ENCODE peak calls at places on chromosome 9, in six cellular contexts. L is neuronal stem cell, Y is mesendoderm, Q is H9, U is trophoblast cell, E is mesenchymal stem cell. M is an unnamed sample.

GRCh38 chr9:83980395-83981125 is at the start of gene RMI1:
- DNase-seq in L (peak; percentile 99), Y (peak; percentile 99), Q (peak; percentile 97), U (peak; percentile 99), E (peak; percentile 98), M (peak; percentile 96)

GRCh38 chr9:89806371-89807100 is 201.7 kb downstream of the GADD45G start:
- DNase-seq in L (no peak), Y (no peak), Q (no peak), U (peak; percentile 56), E (peak; percentile 36), M (peak; percentile 20)

GRCh38 chr9:113056191-113057106 is at the start of gene ZFP37:
- DNase-seq in L (peak; percentile 79), Y (peak; percentile 95), Q (peak; percentile 93), U (peak; percentile 94), E (peak; percentile 90), M (peak; percentile 94)

GRCh38 chr9:108094676-108094993 is 605.1 kb upstream of the KLF4 start:
- DNase-seq in L (no peak), Y (no peak), Q (no peak), U (no peak), E (no peak), M (peak; percentile 17)

GRCh38 chr9:126228779-126229444 is 97.7 kb upstream of the MVB12B start:
- DNase-seq in L (peak; percentile 66), Y (peak; percentile 76), Q (peak; percentile 85), U (peak; percentile 82), E (peak; percentile 67), M (peak; percentile 57)

GRCh38 chr9:37449877-37450632 is 15.2 kb downstream of the ZBTB5 start:
- DNase-seq in L (peak; percentile 75), Y (peak; percentile 85), Q (no peak), U (no peak), E (no peak), M (no peak)

GRCh38 chr9:14347408-14348224 is 33.7 kb upstream of the NFIB start:
- DNase-seq in L (no peak), Y (peak; percentile 82), Q (peak; percentile 75), U (peak; percentile 23), E (peak; percentile 49), M (no peak)

GRCh38 chr9:87602933-87603643 is 105.4 kb downstream of the DAPK1 start:
- DNase-seq in L (no peak), Y (no peak), Q (no peak), U (no peak), E (no peak), M (no peak)

GRCh38 chr9:100473271-100474081 is 527 bp downstream of the TMEFF1 start:
- DNase-seq in L (peak; percentile 46), Y (peak; percentile 74), Q (peak; percentile 52), U (peak; percentile 46), E (peak; percentile 43), M (peak; percentile 29)

GRCh38 chr9:17503196-17503595 is 75.7 kb upstream of the SH3GL2 start:
- DNase-seq in L (no peak), Y (peak; percentile 15), Q (no peak), U (no peak), E (no peak), M (no peak)

GRCh38 chr9:79430599-79430998 is 141.2 kb upstream of the TLE4 start:
- DNase-seq in L (no peak), Y (no peak), Q (no peak), U (no peak), E (no peak), M (no peak)

GRCh38 chr9:125508261-125508660 is 198.7 kb downstream of the MAPKAP1 start:
- DNase-seq in L (no peak), Y (no peak), Q (no peak), U (no peak), E (no peak), M (no peak)

GRCh38 chr9:92740446-92740961 is 24.1 kb downstream of the BICD2 start:
- DNase-seq in L (no peak), Y (no peak), Q (no peak), U (no peak), E (no peak), M (no peak)

GRCh38 chr9:5111696-5112095 is 73.7 kb downstream of the INSL6 start:
- DNase-seq in L (no peak), Y (no peak), Q (no peak), U (no peak), E (no peak), M (no peak)

GRCh38 chr9:19577411-19577810 is 168.6 kb downstream of the ACER2 start:
- DNase-seq in L (no peak), Y (no peak), Q (no peak), U (no peak), E (no peak), M (no peak)

GRCh38 chr9:99012957-99013512 is 69.3 kb downstream of the COL15A1 start:
- DNase-seq in L (no peak), Y (peak; percentile 15), Q (no peak), U (peak; percentile 75), E (no peak), M (no peak)

GRCh38 chr9:79233542-79233941 is 338.2 kb upstream of the TLE4 start:
- DNase-seq in L (no peak), Y (peak; percentile 82), Q (peak; percentile 77), U (peak; percentile 75), E (peak; percentile 19), M (peak; percentile 27)

GRCh38 chr9:83477571-83477970 is 60.6 kb downstream of the FRMD3 start:
- DNase-seq in L (no peak), Y (no peak), Q (no peak), U (no peak), E (no peak), M (no peak)

GRCh38 chr9:96688745-96689464 is 33.8 kb upstream of the PRXL2C start:
- DNase-seq in L (no peak), Y (no peak), Q (no peak), U (peak; percentile 32), E (no peak), M (no peak)

GRCh38 chr9:104872959-104873850 is 54.8 kb downstream of the ABCA1 start:
- DNase-seq in L (no peak), Y (peak; percentile 73), Q (no peak), U (peak; percentile 51), E (peak; percentile 99), M (peak; percentile 97)

GRCh38 chr9:99345936-99346335 is 123.9 kb downstream of the SEC61B start:
- DNase-seq in L (no peak), Y (no peak), Q (no peak), U (no peak), E (no peak), M (peak; percentile 76)

GRCh38 chr9:21677834-21678233 is 124.6 kb upstream of the MTAP start:
- DNase-seq in L (no peak), Y (no peak), Q (no peak), U (peak; percentile 4), E (peak; percentile 53), M (peak; percentile 94)

GRCh38 chr9:89463986-89464901 is 33.7 kb downstream of the SEMA4D start:
- DNase-seq in L (no peak), Y (no peak), Q (no peak), U (no peak), E (no peak), M (no peak)

GRCh38 chr9:84583866-84584265 is 85.7 kb upstream of the NTRK2 start:
- DNase-seq in L (no peak), Y (no peak), Q (no peak), U (no peak), E (no peak), M (no peak)

GRCh38 chr9:34377402-34377741 is 674 bp upstream of the MYORG start:
- DNase-seq in L (no peak), Y (no peak), Q (no peak), U (no peak), E (peak; percentile 34), M (no peak)

GRCh38 chr9:113461285-113461684 is 2.2 kb upstream of the RGS3 start:
- DNase-seq in L (no peak), Y (no peak), Q (no peak), U (no peak), E (no peak), M (no peak)

GRCh38 chr9:90546200-90546599 is 96.4 kb downstream of the DIRAS2 start:
- DNase-seq in L (peak; percentile 88), Y (peak; percentile 93), Q (no peak), U (peak; percentile 99), E (peak; percentile 90), M (peak; percentile 94)

GRCh38 chr9:81814794-81815464 is 113.3 kb upstream of the SPATA31D4 start:
- DNase-seq in L (no peak), Y (peak; percentile 96), Q (no peak), U (no peak), E (peak; percentile 20), M (no peak)

GRCh38 chr9:1207681-1208080 is 157.5 kb downstream of the DMRT2 start:
- DNase-seq in L (no peak), Y (no peak), Q (no peak), U (no peak), E (no peak), M (peak; percentile 66)

GRCh38 chr9:2116073-2116472 is 100.9 kb downstream of the SMARCA2 start:
- DNase-seq in L (no peak), Y (peak; percentile 67), Q (peak; percentile 67), U (peak; percentile 31), E (peak; percentile 11), M (no peak)

DNA sequence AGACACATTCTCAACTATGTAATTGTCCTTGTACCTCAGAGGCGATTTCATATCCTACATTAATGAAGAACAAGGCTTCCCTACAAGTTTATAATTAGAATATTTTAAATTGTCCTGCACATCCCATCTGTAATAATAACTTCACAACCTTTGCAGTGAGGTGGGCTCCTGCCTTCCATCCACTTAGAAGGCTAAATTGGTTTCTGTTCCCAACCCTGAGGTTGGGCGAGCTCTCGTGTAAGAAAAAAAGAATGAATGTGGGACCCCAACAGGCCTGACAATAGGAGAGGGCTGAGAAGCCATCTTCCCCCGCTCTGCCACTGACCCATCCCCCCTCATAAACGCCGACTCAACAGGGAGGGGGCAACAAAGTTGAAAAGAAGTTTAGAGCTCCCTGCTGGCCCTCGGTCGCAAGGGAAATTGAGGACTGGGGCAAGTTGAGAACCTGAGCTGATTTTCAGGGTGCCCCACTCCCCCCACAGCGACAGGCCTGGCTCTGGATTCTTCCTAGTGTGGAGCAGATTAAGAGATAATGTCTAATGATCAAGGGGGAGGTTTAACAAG is 9.4 kb downstream of the BARHL1 start:
- DNase-seq in L (no peak), Y (peak; percentile 44), Q (no peak), U (no peak), E (no peak), M (no peak)
- H3K18ac ChIP-seq in L (no peak overlapping the region), Y (no peak overlapping the region), Q (no peak overlapping the region), U (no peak overlapping the region), E (no peak overlapping the region), M (no peak overlapping the region)

GRCh38 chr9:33290247-33290993 is at the start of gene NFX1:
- DNase-seq in L (peak; percentile 95), Y (peak; percentile 99), Q (peak; percentile 98), U (peak; percentile 100), E (peak; percentile 99), M (peak; percentile 99)
- H3K18ac ChIP-seq in L (peak within 1 kb of the TSS; percentile 5), Y (peak within 1 kb of the TSS; percentile 69), Q (peak within 1 kb of the TSS; percentile 98), U (peak within 1 kb of the TSS; percentile 84), E (peak within 1 kb of the TSS; percentile 93), M (peak within 1 kb of the TSS; percentile 97)

DNA sequence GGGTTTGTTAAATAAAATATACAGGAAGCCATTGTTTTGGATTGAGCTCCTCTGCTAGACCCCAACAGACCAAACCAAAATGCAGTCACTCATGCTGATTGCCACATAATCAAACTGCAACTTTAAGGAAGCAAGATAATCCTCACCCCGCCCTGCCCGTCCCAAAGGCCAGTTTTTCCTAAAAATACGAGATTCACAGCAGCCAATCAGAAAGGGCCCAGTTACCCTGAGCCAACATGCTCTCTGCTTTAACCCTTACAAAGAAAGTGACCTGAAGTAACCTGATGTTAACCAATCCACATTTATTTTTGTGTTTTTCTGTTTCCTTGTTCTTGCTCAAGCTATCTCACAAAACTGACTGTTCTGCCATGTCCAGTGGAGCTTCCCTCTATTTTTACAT is 21.5 kb upstream of the RNF20 start:
- DNase-seq in L (no peak), Y (peak; percentile 39), Q (no peak), U (no peak), E (no peak), M (no peak)
- H3K18ac ChIP-seq in L (no peak overlapping the region), Y (no peak overlapping the region), Q (peak overlapping the region; percentile 31), U (no peak overlapping the region), E (no peak overlapping the region), M (peak overlapping the region; percentile 37)

GRCh38 chr9:127611796-127612790 is at the start of gene STXBP1:
- DNase-seq in L (peak; percentile 85), Y (peak; percentile 85), Q (peak; percentile 90), U (peak; percentile 91), E (peak; percentile 84), M (peak; percentile 76)
- H3K18ac ChIP-seq in L (peak within 1 kb of the TSS; percentile 97), Y (peak within 1 kb of the TSS; percentile 5), Q (no peak within 1 kb of the TSS), U (peak within 1 kb of the TSS; percentile 99), E (peak within 1 kb of the TSS; percentile 88), M (peak within 1 kb of the TSS; percentile 32)

M was measured in IMR-90.